ENCODE peak calls at places on chromosomes 1 and 21, in five cellular contexts. J, I, G, F and N are unnamed samples.
A peak's percentile ranks its signal among the peaks of the same experiment; 100 is the strongest.

GRCh38 chr1:203342192-203342940 is 8.6 kb downstream of the FMOD start:
- DNase-seq in J (peak; percentile 19), I (peak; percentile 67), G (peak; percentile 61), F (peak; percentile 53), N (peak; percentile 77)

GRCh38 chr21:32184059-32184458 is 94.8 kb downstream of the MIS18A start:
- DNase-seq in J (no peak), I (no peak), G (no peak), F (no peak), N (no peak)

GRCh38 chr1:65208577-65208976 is 60.6 kb downstream of the AK4 start:
- DNase-seq in J (no peak), I (no peak), G (no peak), F (no peak), N (no peak)

GRCh38 chr1:56024155-56024554 is 555.2 kb downstream of the PLPP3 start:
- DNase-seq in J (no peak), I (no peak), G (no peak), F (no peak), N (no peak)

GRCh38 chr21:25967566-25968438 is 202.8 kb downstream of the APP start:
- DNase-seq in J (no peak), I (peak; percentile 62), G (no peak), F (no peak), N (no peak)

GRCh38 chr1:234173968-234174367 is 199.3 kb upstream of the COA6 start:
- DNase-seq in J (no peak), I (no peak), G (no peak), F (no peak), N (no peak)

GRCh38 chr1:74422379-74423155 is 89.8 kb downstream of the LRRC53 start:
- DNase-seq in J (no peak), I (no peak), G (no peak), F (no peak), N (no peak)

GRCh38 chr1:66919828-66920227 is 4.8 kb downstream of the DNAI4 start:
- DNase-seq in J (no peak), I (no peak), G (no peak), F (no peak), N (no peak)

GRCh38 chr1:205950826-205951549 is 7.7 kb upstream of the SLC26A9 start:
- DNase-seq in J (peak; percentile 58), I (no peak), G (no peak), F (peak; percentile 40), N (no peak)

GRCh38 chr1:161921990-161922389 is 101.7 kb downstream of the OLFML2B start:
- DNase-seq in J (peak; percentile 32), I (peak; percentile 59), G (no peak), F (no peak), N (no peak)

GRCh38 chr1:181038399-181038873 is 4.7 kb downstream of the MR1 start:
- DNase-seq in J (peak; percentile 38), I (peak; percentile 78), G (peak; percentile 35), F (no peak), N (peak; percentile 53)

GRCh38 chr1:107817909-107818308 is 147.1 kb downstream of the VAV3 start:
- DNase-seq in J (no peak), I (no peak), G (no peak), F (no peak), N (no peak)

GRCh38 chr1:162218975-162219374 is 149.5 kb downstream of the NOS1AP start:
- DNase-seq in J (no peak), I (no peak), G (no peak), F (no peak), N (no peak)

GRCh38 chr1:29682918-29683314 is 446.6 kb downstream of the PTPRU start:
- DNase-seq in J (no peak), I (peak; percentile 30), G (no peak), F (no peak), N (no peak)

GRCh38 chr1:192477630-192478029 is 97.9 kb upstream of the RGS1 start:
- DNase-seq in J (peak; percentile 63), I (peak; percentile 76), G (no peak), F (no peak), N (no peak)

GRCh38 chr1:232943679-232944252 is 6.6 kb upstream of the NTPCR start:
- DNase-seq in J (no peak), I (peak; percentile 57), G (peak; percentile 12), F (no peak), N (no peak)

GRCh38 chr1:14440166-14440565 is 158.3 kb upstream of the KAZN start:
- DNase-seq in J (no peak), I (no peak), G (no peak), F (no peak), N (no peak)

GRCh38 chr1:110436635-110437034 is 14.3 kb upstream of the PROK1 start:
- DNase-seq in J (peak; percentile 38), I (no peak), G (no peak), F (no peak), N (peak; percentile 63)

GRCh38 chr21:39397651-39398385 is 47.8 kb downstream of the LCA5L start:
- DNase-seq in J (no peak), I (no peak), G (no peak), F (no peak), N (no peak)

GRCh38 chr1:90325165-90325564 is 330.3 kb downstream of the ZNF326 start:
- DNase-seq in J (no peak), I (no peak), G (no peak), F (no peak), N (no peak)

GRCh38 chr1:103569493-103569892 is 1.9 kb upstream of the AMY2B start:
- DNase-seq in J (no peak), I (no peak), G (no peak), F (no peak), N (no peak)

GRCh38 chr1:6028042-6028895 is 17.4 kb upstream of the KCNAB2 start:
- DNase-seq in J (peak; percentile 28), I (peak; percentile 19), G (no peak), F (peak; percentile 43), N (no peak)

GRCh38 chr1:28580706-28581530 is 11.1 kb upstream of the RAB42 start:
- DNase-seq in J (peak; percentile 52), I (peak; percentile 39), G (peak; percentile 56), F (no peak), N (peak; percentile 19)

GRCh38 chr1:150420560-150421265 is 56.8 kb downstream of the RPRD2 start:
- DNase-seq in J (peak; percentile 14), I (peak; percentile 28), G (peak; percentile 14), F (no peak), N (no peak)

GRCh38 chr1:198234511-198235251 is 77.9 kb downstream of the NEK7 start:
- DNase-seq in J (peak; percentile 38), I (peak; percentile 69), G (no peak), F (no peak), N (no peak)

GRCh38 chr1:210448293-210448892 is 119.7 kb downstream of the HHAT start:
- DNase-seq in J (peak; percentile 48), I (peak; percentile 76), G (peak; percentile 9), F (no peak), N (peak; percentile 13)

GRCh38 chr21:46121286-46122221 is 23.6 kb downstream of the COL6A2 start:
- DNase-seq in J (no peak), I (no peak), G (peak; percentile 0), F (peak; percentile 12), N (peak; percentile 1)

GRCh38 chr1:78114034-78114956 is 68.5 kb downstream of the GIPC2 start:
- DNase-seq in J (peak; percentile 74), I (peak; percentile 92), G (peak; percentile 61), F (no peak), N (peak; percentile 55)

DNA sequence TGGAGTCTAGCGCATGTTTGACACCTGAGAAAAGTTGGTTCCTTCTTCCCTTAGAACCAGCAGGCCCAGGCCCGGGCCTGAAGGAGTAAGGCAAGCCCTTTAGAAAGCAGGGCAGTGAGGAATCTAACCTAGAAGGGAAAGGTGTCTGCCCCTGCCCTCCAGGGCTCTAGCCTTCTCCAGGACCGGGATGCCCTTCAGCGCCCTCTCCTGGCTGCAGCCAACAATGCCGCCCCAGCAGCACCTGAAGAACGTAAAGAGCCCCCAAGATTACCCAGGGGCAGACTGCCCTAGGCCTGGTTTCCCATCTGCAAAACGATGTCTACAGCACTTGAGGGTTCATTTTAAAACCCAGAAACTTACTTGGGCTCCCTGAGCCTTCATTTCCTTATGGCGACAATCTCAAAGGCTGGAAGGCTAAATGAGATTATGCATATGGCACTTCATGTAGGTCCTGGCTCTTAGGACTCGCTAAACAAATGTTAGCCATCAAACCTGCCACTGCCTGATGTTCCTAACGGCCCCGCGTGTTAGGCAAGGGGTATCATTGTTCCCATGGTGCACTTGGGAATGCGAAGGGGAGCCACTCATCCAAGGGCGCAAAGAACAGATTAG is 106.7 kb upstream of the KLHDC7A start:
- DNase-seq in J (no peak), I (no peak), G (no peak), F (no peak), N (peak; percentile 79)
- TF ChIP-seq CTCF in J (no peak), I (no peak), G (no peak), F (no peak), N (peak; percentile 70)

DNA sequence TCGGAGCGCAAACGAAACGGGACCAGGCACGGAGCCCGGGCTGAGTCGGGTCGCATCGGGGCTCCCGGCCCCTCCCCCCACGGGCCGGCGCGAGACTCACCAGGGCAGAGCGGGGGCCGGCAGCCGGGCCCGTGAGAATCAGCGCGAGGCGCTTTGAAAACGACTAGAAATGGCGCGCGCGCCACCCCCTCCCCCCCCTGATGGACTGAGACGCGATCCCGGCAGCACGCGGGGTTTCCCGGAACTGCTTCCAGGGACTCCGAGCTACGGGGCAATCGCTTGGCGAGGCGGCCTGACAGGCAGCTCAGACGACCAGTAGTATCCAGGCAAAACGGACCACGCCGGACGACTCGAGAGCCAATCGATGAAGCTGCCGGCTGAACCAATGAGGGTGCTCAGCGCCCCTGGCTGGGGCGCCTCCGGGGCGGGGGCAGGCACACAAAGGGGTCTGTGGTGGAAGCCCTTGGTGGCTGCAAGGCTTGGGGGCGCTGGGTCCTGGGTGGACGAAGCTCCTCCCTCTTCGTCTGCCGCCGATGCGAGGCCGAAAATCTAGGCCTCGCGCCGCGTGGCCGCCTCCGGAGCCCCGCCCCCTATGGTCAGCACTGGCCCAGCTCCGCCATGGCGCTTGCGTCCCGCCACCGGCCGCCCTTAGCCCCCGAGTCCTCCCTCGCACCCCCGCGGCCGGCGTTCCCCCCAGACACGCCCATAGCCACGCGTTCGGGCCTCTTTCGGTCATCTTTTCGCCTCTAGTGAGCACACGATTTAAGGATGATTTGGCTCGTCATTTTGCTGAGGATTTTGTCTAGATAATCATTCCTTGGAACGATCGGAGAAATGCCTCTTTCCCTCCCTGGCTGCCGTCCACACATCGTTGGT is at the start of gene HNRNPR:
- DNase-seq in J (peak; percentile 100), I (peak; percentile 100), G (peak; percentile 100), F (peak; percentile 99), N (peak; percentile 100)
- TF ChIP-seq CTCF in J (peak; percentile 30), I (no peak), G (no peak), F (peak; percentile 10), N (no peak)

GRCh38 chr1:224106568-224107281 is 7.2 kb upstream of the FBXO28 start:
- DNase-seq in J (peak; percentile 71), I (peak; percentile 77), G (peak; percentile 24), F (no peak), N (peak; percentile 4)
- TF ChIP-seq CTCF in J (peak; percentile 75), I (peak; percentile 75), G (no peak), F (no peak), N (peak; percentile 18)

GRCh38 chr21:15894596-15894995 is 164.8 kb downstream of the USP25 start:
- DNase-seq in J (no peak), I (peak; percentile 54), G (no peak), F (no peak), N (no peak)
- TF ChIP-seq CTCF in J (peak; percentile 79), I (peak; percentile 51), G (no peak), F (peak; percentile 34), N (peak; percentile 59)